ENCODE peak calls at places on chromosomes 5 and 9, in six cellular contexts. P is AG09309, G is NCI-H748 treated with DMSO at 0.1 percent for 48 hours, Z is DMS53, H is HEK293T, U is type B pancreatic cell. L is an unnamed sample.

GRCh38 chr5:16311666-16312065 is 132.1 kb upstream of the MARCHF11 start:
- DNase-seq in U (no peak), Z (no peak), G (no peak), P (no peak), H (no peak), L (no peak)

GRCh38 chr5:145827275-145827674 is 7.9 kb downstream of the PRELID2 start:
- DNase-seq in G (no peak), U (no peak), H (no peak), Z (no peak), P (no peak), L (no peak)

GRCh38 chr9:92790542-92791527 is 26.2 kb upstream of the BICD2 start:
- DNase-seq in G (peak), P (peak), H (peak), U (no peak), Z (peak), L (no peak)

GRCh38 chr5:125848746-125849145 is 574.5 kb upstream of the GRAMD2B start:
- DNase-seq in U (no peak), P (no peak), Z (no peak), H (no peak), G (no peak), L (no peak)

GRCh38 chr9:19231126-19232035 is 888 bp downstream of the DENND4C start:
- DNase-seq in Z (peak), H (no peak), P (no peak), G (peak), U (no peak), L (no peak)

GRCh38 chr9:137461663-137462395 is 2.7 kb upstream of the NSMF start:
- DNase-seq in U (no peak), Z (no peak), H (no peak), P (no peak), G (no peak), L (no peak)

GRCh38 chr9:14238518-14238917 is 75.4 kb downstream of the NFIB start:
- DNase-seq in G (no peak), H (no peak), P (no peak), Z (peak), U (no peak), L (no peak)

GRCh38 chr5:88489433-88489832 is 220.8 kb upstream of the TMEM161B start:
- DNase-seq in U (no peak), Z (no peak), G (no peak), P (no peak), H (no peak), L (no peak)

GRCh38 chr9:82148849-82149544 is 160.4 kb downstream of the SPATA31D1 start:
- DNase-seq in Z (peak), P (peak), U (no peak), H (peak), G (peak), L (no peak)

GRCh38 chr5:40676643-40677333 is 2.9 kb upstream of the PTGER4 start:
- DNase-seq in Z (peak), P (no peak), G (peak), U (no peak), H (no peak), L (no peak)

GRCh38 chr5:43631182-43631910 is 28.4 kb downstream of the NNT start:
- DNase-seq in U (no peak), H (peak), P (peak), G (peak), Z (peak), L (peak)

GRCh38 chr5:61055434-61056006 is 106.7 kb downstream of the SMIM15 start:
- DNase-seq in P (no peak), U (no peak), H (peak), G (peak), Z (peak), L (peak)

GRCh38 chr9:137021574-137021978 is 6.5 kb downstream of the ABCA2 start:
- DNase-seq in Z (no peak), G (no peak), U (no peak), H (no peak), P (no peak), L (no peak)

GRCh38 chr5:119630752-119631440 is 1.5 kb downstream of the FAM170A start:
- DNase-seq in U (no peak), G (peak), H (no peak), Z (no peak), P (no peak), L (no peak)

GRCh38 chr5:72607381-72607780 is 100.2 kb upstream of the ZNF366 start:
- DNase-seq in Z (no peak), P (no peak), G (no peak), H (no peak), U (no peak), L (no peak)

GRCh38 chr9:122173670-122174069 is 14.0 kb downstream of the MORN5 start:
- DNase-seq in U (no peak), P (no peak), H (no peak), Z (no peak), G (no peak), L (no peak)